ENCODE peak calls at places on chromosomes 6 and 20, in six cellular contexts. F, X, N, W, B and R are unnamed samples.
A peak's percentile ranks its signal among the peaks of the same experiment; 100 is the strongest.

GRCh38 chr6:52352239-52353008 is 9.5 kb upstream of the PAQR8 start:
- DNase-seq in X (no peak), F (peak; percentile 44), N (peak; percentile 31), W (peak; percentile 65), B (peak; percentile 38), R (no peak)

GRCh38 chr6:41707565-41708200 is 27.7 kb downstream of the TFEB start:
- DNase-seq in N (no peak), W (no peak), X (no peak), B (no peak), F (no peak), R (peak; percentile 75)

GRCh38 chr6:36129889-36130671 is at the start of gene MAPK13:
- DNase-seq in F (no peak), W (no peak), N (peak; percentile 77), B (no peak), X (no peak), R (no peak)

GRCh38 chr6:19838442-19839236 is 1.5 kb downstream of the ID4 start:
- DNase-seq in N (no peak), X (peak; percentile 37), F (no peak), B (no peak), W (peak; percentile 4), R (peak; percentile 27)

GRCh38 chr20:14997791-14998190 is 660.4 kb upstream of the FLRT3 start:
- DNase-seq in N (no peak), F (no peak), B (no peak), W (no peak), X (no peak), R (no peak)

GRCh38 chr20:57426156-57426769 is 35.1 kb downstream of the RBM38 start:
- DNase-seq in X (no peak), N (no peak), F (no peak), W (no peak), B (no peak), R (no peak)

GRCh38 chr20:54772931-54773642 is 297.7 kb downstream of the DOK5 start:
- DNase-seq in B (no peak), W (no peak), N (no peak), X (no peak), F (no peak), R (no peak)

GRCh38 chr6:45569210-45569945 is 191.6 kb upstream of the SUPT3H start:
- DNase-seq in W (no peak), N (no peak), B (no peak), X (no peak), F (no peak), R (no peak)

GRCh38 chr6:8414844-8415243 is 20.5 kb downstream of the SLC35B3 start:
- DNase-seq in X (no peak), B (no peak), N (no peak), W (no peak), F (no peak), R (no peak)

GRCh38 chr6:157982297-157982579 is 575 bp downstream of the SYNJ2 start:
- DNase-seq in W (peak; percentile 30), B (peak; percentile 20), F (no peak), N (peak; percentile 40), X (no peak), R (no peak)

GRCh38 chr6:169794317-169795055 is 43.1 kb downstream of the ERMARD start:
- DNase-seq in N (no peak), W (no peak), B (no peak), F (no peak), X (no peak), R (no peak)

GRCh38 chr6:128807577-128807976 is 75.4 kb upstream of the LAMA2 start:
- DNase-seq in F (no peak), N (no peak), W (no peak), X (no peak), B (no peak), R (no peak)

GRCh38 chr6:41970436-41970846 is 28.8 kb upstream of the CCND3 start:
- DNase-seq in F (peak; percentile 14), N (no peak), W (peak; percentile 25), B (no peak), X (no peak), R (no peak)

GRCh38 chr20:23156170-23156841 is 70.2 kb upstream of the CD93 start:
- DNase-seq in W (peak; percentile 52), F (no peak), X (no peak), N (no peak), B (no peak), R (no peak)

GRCh38 chr20:4814696-4815252 is 93.1 kb downstream of the PRND start:
- DNase-seq in B (no peak), N (no peak), F (peak; percentile 44), W (no peak), X (no peak), R (no peak)

GRCh38 chr6:31541059-31541657 is 645 bp downstream of the DDX39B start:
- DNase-seq in B (no peak), W (peak; percentile 14), N (no peak), X (no peak), F (no peak), R (peak; percentile 32)

GRCh38 chr20:33654680-33655161 is 7.4 kb upstream of the C20orf144 start:
- DNase-seq in X (no peak), N (peak; percentile 11), B (no peak), W (no peak), F (no peak), R (no peak)

GRCh38 chr6:166612471-166612881 is 14.6 kb downstream of the RPS6KA2 start:
- DNase-seq in N (no peak), X (no peak), F (no peak), B (no peak), W (no peak), R (no peak)

GRCh38 chr6:31143148-31143547 is 4.3 kb upstream of the PSORS1C2 start:
- DNase-seq in X (no peak), B (no peak), W (no peak), N (peak; percentile 71), F (peak; percentile 34), R (no peak)

GRCh38 chr6:36135053-36135731 is 4.9 kb downstream of the MAPK13 start:
- DNase-seq in W (no peak), F (no peak), X (no peak), N (no peak), B (no peak), R (peak; percentile 72)

GRCh38 chr20:41218466-41218865 is 81.1 kb downstream of the PLCG1 start:
- DNase-seq in X (no peak), B (no peak), F (no peak), W (no peak), N (no peak), R (no peak)

GRCh38 chr20:35020108-35021031 is 64.7 kb downstream of the MYH7B start:
- DNase-seq in B (no peak), F (no peak), W (no peak), N (no peak), X (no peak), R (no peak)

GRCh38 chr6:73565767-73566485 is 45.1 kb upstream of the EEF1A1 start:
- DNase-seq in X (no peak), N (peak; percentile 57), F (no peak), B (no peak), W (no peak), R (no peak)

GRCh38 chr20:64009811-64010387 is 26.1 kb upstream of the C20orf204 start:
- DNase-seq in X (no peak), W (no peak), N (no peak), F (no peak), B (no peak), R (no peak)

GRCh38 chr6:159094444-159095252 is 49.9 kb upstream of the TAGAP start:
- DNase-seq in B (no peak), F (no peak), N (no peak), X (no peak), W (no peak), R (no peak)

GRCh38 chr6:132483779-132484679 is 28.9 kb downstream of the STX7 start:
- DNase-seq in F (peak; percentile 47), X (peak; percentile 36), N (no peak), B (no peak), W (peak; percentile 36), R (peak; percentile 86)

GRCh38 chr6:111993342-111993741 is 60.6 kb upstream of the CCN6 start:
- DNase-seq in B (no peak), N (no peak), X (no peak), W (no peak), F (no peak), R (no peak)

GRCh38 chr6:12537389-12537788 is 179.2 kb upstream of the PHACTR1 start:
- DNase-seq in N (no peak), X (no peak), W (no peak), F (no peak), B (no peak), R (no peak)

GRCh38 chr20:49545572-49545971 is 22.4 kb downstream of the PTGIS start:
- DNase-seq in B (no peak), N (no peak), X (no peak), W (peak; percentile 22), F (no peak), R (no peak)

GRCh38 chr6:131129657-131130545 is 5.4 kb upstream of the AKAP7 start:
- DNase-seq in N (no peak), B (no peak), X (no peak), F (no peak), W (no peak), R (no peak)

GRCh38 chr6:166861304-166861703 is 95.0 kb downstream of the RNASET2 start:
- DNase-seq in N (no peak), F (no peak), B (no peak), X (no peak), W (no peak), R (no peak)

GRCh38 chr6:132259070-132259469 is 142.2 kb downstream of the MOXD1 start:
- DNase-seq in X (no peak), W (peak; percentile 2), N (no peak), B (no peak), F (no peak), R (no peak)

GRCh38 chr6:21595265-21595950 is 1.9 kb downstream of the SOX4 start:
- DNase-seq in B (no peak), X (peak; percentile 22), F (peak; percentile 29), W (no peak), N (peak; percentile 49), R (peak; percentile 23)